ENCODE peak calls at places on chromosomes 2 and 18, in five cellular contexts. One of them, this sample, is unnamed.

GRCh38 chr18:44803019-44803650 is 122.4 kb downstream of the SETBP1 start:
- DNase-seq in stomach: peak
- DNase-seq in transverse colon: peak
- DNase-seq in HCT116: no peak
- DNase-seq in SK-N-SH: no peak
- DNase-seq in this sample: no peak

GRCh38 chr2:227280895-227281294 is 44.2 kb upstream of the MFF start:
- DNase-seq in stomach: no peak
- DNase-seq in transverse colon: no peak
- DNase-seq in HCT116: no peak
- DNase-seq in SK-N-SH: no peak
- DNase-seq in this sample: no peak

GRCh38 chr2:139369423-139370409 is 589.5 kb upstream of the NXPH2 start:
- DNase-seq in stomach: no peak
- DNase-seq in transverse colon: no peak
- DNase-seq in HCT116: no peak
- DNase-seq in SK-N-SH: no peak
- DNase-seq in this sample: no peak

GRCh38 chr2:64359892-64360657 is 93.9 kb upstream of the LGALSL start:
- DNase-seq in stomach: peak
- DNase-seq in transverse colon: peak
- DNase-seq in HCT116: peak
- DNase-seq in SK-N-SH: no peak
- DNase-seq in this sample: peak

GRCh38 chr18:41881285-41881684 is 73.7 kb upstream of the PIK3C3 start:
- DNase-seq in stomach: no peak
- DNase-seq in transverse colon: no peak
- DNase-seq in HCT116: no peak
- DNase-seq in SK-N-SH: no peak
- DNase-seq in this sample: no peak

GRCh38 chr18:67260841-67261240 is 255.7 kb downstream of the DSEL start:
- DNase-seq in stomach: no peak
- DNase-seq in transverse colon: no peak
- DNase-seq in HCT116: no peak
- DNase-seq in SK-N-SH: no peak
- DNase-seq in this sample: no peak

GRCh38 chr2:101327863-101328394 is 19.4 kb upstream of the RNF149 start:
- DNase-seq in stomach: peak
- DNase-seq in transverse colon: peak
- DNase-seq in HCT116: peak
- DNase-seq in SK-N-SH: no peak
- DNase-seq in this sample: no peak

GRCh38 chr18:46421973-46422551 is 235.0 kb downstream of the LOXHD1 start:
- DNase-seq in stomach: no peak
- DNase-seq in transverse colon: no peak
- DNase-seq in HCT116: no peak
- DNase-seq in SK-N-SH: no peak
- DNase-seq in this sample: no peak

GRCh38 chr2:189306441-189307006 is 127.0 kb upstream of the COL5A2 start:
- DNase-seq in stomach: no peak
- DNase-seq in transverse colon: no peak
- DNase-seq in HCT116: no peak
- DNase-seq in SK-N-SH: no peak
- DNase-seq in this sample: no peak

GRCh38 chr2:75609937-75610508 is 36.6 kb upstream of the MRPL19 start:
- DNase-seq in stomach: no peak
- DNase-seq in transverse colon: no peak
- DNase-seq in HCT116: no peak
- DNase-seq in SK-N-SH: no peak
- DNase-seq in this sample: no peak

GRCh38 chr2:75607988-75608683 is 38.4 kb upstream of the MRPL19 start:
- DNase-seq in stomach: no peak
- DNase-seq in transverse colon: no peak
- DNase-seq in HCT116: no peak
- DNase-seq in SK-N-SH: no peak
- DNase-seq in this sample: no peak

GRCh38 chr2:75609334-75609689 is 37.3 kb upstream of the MRPL19 start:
- DNase-seq in stomach: no peak
- DNase-seq in transverse colon: no peak
- DNase-seq in HCT116: no peak
- DNase-seq in SK-N-SH: no peak
- DNase-seq in this sample: no peak

GRCh38 chr2:75606851-75607798 is 39.5 kb upstream of the MRPL19 start:
- DNase-seq in stomach: no peak
- DNase-seq in transverse colon: no peak
- DNase-seq in HCT116: no peak
- DNase-seq in SK-N-SH: no peak
- DNase-seq in this sample: no peak

DNA sequence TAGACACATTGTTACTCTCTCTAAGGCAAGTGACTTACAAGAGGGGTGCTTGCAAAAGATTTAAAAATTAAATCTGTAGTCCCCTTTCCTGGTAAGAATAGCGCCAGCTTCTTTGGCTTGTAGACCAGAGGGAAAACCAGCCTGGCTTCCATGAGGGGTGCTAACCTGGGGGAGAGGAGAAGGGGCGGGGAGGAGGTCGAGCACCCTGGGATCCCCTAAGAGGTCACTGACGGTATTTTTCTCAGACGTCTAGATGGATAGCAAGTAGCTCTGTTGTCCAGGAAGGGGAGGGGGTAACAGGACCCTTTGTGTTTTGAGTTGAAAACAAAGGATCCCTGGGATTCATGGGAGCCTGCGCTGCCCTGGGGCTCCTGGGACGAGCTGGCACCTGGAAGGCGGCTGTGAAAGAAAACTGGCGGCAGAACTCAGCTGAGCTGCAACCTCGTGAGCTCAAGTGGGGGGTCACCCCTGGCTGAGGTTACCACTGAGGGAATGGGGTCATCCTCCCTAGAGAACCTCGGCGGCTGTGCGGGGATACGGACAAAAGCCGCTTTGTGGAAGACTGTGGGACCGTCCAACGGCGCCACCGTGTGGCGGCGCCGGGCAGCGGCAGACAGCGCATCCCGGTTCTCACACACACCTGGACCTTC is 37.8 kb upstream of the MRPL19 start:
- DNase-seq in stomach: peak
- DNase-seq in transverse colon: peak
- DNase-seq in HCT116: peak
- DNase-seq in SK-N-SH: peak
- DNase-seq in this sample: peak
- TF ChIP-seq POLR2AphosphoS5 in stomach: no peak
- TF ChIP-seq POLR2AphosphoS5 in transverse colon: no peak
- TF ChIP-seq POLR2AphosphoS5 in HCT116: no peak
- TF ChIP-seq POLR2AphosphoS5 in SK-N-SH: no peak
- TF ChIP-seq POLR2AphosphoS5 in this sample: no peak

DNA sequence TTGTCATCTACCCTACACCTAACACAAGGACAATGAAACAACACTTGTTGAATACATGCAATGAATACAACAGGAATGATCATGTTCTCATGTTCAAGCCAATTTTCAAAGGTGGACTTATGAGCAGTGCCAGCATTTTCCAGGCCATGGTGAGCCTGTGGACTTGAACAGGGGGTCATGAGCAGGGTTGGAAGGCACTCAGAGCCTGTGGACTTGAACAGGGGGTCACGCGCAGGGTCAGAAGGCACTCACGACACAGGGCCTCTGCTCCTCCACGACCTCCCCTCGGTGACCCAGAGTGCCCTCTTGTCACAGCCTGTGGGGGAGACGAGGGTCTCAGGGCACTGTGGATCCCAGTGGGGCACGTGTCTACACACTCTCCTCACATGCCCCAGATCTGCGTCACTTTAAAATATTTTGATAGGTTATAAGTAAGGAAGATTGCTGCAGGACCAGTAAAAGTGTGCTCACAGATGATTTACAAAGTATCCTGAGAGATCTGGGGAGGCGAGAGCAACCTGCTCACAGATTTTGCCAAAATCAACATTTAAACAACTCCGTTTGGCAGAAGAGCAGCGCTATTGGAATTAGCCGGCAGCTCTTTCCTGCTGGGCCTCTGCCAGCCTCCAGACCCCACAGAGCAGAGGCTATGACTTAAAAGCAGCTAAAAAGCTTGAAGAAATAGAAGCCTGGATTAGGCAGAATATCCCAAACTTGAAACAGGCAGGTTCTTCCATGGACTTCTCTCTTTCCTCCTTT is 121.9 kb downstream of the TMEM18 start:
- DNase-seq in stomach: peak
- DNase-seq in transverse colon: no peak
- DNase-seq in HCT116: no peak
- DNase-seq in SK-N-SH: peak
- DNase-seq in this sample: no peak
- H3K27ac ChIP-seq in stomach: no peak
- H3K27ac ChIP-seq in transverse colon: no peak
- H3K27ac ChIP-seq in HCT116: no peak
- H3K27ac ChIP-seq in SK-N-SH: no peak
- H3K27ac ChIP-seq in this sample: no peak

DNA sequence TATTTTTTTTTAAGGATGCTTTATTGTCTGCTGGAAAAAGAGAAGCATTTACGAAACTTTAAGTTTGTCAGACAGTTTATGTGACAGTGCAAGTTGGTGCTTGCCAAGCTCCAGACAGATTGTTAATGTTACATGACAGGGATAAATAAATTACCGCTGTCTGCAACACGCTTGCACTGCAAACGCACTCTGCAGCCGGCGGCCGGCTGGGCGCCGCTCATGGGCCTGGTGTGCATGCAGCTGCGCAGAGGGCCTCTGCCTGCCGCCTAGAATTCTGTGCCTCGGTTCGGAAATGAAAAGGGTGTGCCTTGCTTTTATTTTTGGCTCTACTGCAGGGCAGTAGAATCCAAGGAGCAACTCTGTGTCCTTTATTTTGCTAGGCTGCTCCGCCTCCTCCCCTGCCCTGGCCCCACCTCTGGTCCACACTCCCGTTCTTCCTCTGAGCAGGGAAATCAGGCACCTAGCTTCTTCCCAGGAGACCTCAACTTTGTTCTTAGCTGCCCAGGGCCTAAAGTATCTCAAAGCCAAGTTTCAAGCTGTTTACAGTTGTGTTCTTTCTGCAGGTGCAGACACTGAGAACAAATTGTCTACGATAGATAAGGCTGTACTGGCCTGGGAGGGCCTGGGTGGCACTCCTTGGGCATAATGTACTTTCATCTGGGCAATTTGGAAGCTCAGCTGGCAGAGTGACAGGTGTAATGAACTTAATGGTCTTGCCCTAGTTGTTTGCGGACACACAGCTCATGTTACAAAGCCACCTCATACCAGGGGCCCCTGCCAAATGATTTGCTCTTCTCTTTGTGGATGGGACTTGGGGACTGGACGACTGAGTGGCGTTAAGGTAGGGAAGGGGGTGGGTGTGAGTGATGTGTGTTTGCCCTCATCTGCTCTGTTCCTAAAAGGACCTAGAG is 4.1 kb downstream of the LDLRAD4 start:
- DNase-seq in stomach: peak
- DNase-seq in transverse colon: peak
- DNase-seq in HCT116: no peak
- DNase-seq in SK-N-SH: peak
- DNase-seq in this sample: no peak
- TF ChIP-seq POLR2AphosphoS5 in stomach: peak
- TF ChIP-seq POLR2AphosphoS5 in transverse colon: peak
- TF ChIP-seq POLR2AphosphoS5 in HCT116: no peak
- TF ChIP-seq POLR2AphosphoS5 in SK-N-SH: no peak
- TF ChIP-seq POLR2AphosphoS5 in this sample: no peak

DNA sequence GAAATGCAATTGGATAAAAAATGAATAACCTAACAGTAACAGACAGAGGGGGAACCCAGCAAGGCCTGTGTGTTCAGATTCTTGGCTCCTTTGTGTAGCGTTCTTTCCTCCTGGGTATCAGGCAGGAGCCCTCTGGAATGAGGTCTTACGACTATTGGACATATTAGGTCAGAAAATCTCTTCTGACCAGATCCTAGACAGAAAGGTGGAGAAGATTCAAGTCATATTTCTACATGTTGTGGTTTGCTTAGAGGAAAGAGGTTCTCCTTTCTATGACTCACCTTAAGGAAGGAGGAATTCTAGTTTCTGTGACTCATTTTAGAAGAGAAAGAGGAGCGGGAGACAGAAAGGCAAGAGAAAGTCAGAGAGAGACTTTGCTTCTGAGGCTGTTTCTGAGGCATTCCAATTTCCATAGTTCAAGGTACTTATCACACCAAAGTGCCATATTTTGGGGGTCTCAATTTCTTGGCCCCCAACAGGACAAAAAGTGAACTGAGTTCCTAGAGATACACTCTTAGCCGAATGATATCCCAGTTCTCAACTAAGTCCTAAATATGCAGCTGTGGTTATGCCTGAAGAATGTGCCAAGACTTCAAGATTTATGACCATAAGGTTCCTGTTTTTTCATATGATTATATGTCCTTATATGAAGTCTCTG is 618.6 kb downstream of the ZEB2 start:
- DNase-seq in stomach: no peak
- DNase-seq in transverse colon: no peak
- DNase-seq in HCT116: peak
- DNase-seq in SK-N-SH: no peak
- DNase-seq in this sample: no peak
- H3K27ac ChIP-seq in stomach: no peak
- H3K27ac ChIP-seq in transverse colon: no peak
- H3K27ac ChIP-seq in HCT116: no peak
- H3K27ac ChIP-seq in SK-N-SH: peak
- H3K27ac ChIP-seq in this sample: no peak

DNA sequence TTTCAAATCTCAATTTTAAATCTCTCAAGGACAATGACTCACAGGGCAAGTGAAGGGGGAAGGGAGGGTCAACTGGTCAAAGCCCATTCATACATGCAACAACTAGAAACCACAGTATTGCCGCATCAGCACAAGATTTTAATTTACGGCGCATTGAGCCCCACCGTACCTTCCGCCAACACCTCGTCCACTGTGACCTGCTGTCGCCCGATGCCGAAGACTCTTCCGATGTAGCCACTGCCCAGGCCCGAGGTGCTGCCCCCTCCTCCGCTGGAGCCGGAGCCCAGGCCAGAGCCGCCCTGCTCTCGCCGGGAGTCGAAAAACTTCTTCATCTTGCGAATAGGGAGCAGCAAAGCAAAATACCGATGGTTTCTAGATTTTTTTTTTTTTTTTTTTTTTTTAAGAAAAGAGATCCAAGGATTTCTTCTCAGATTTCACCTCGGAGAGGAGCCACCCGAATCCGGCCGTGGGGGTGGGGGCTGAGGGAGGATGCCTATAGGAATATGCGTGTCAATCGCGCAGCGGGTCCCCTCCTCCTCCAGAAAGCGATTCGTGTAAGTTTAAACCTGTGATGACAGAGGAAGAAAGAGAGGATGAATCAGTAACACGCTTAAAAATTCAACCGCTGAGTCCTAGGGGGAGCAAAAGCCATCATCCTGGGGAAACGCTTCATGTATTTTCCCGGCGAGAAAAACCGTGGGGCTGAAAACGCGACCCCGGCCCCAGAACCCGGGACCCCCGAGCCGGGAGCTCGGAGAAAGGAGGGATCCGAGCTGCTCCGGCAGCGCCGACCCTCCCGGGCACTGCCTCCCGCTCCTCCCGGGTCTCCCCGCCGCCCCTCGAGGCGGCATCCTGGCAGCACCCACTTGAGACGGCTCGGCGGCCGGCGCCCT is 584 bp downstream of the AAK1 start:
- DNase-seq in stomach: no peak
- DNase-seq in transverse colon: peak
- DNase-seq in HCT116: no peak
- DNase-seq in SK-N-SH: peak
- DNase-seq in this sample: peak
- TF ChIP-seq POLR2AphosphoS5 in stomach: peak
- TF ChIP-seq POLR2AphosphoS5 in transverse colon: peak
- TF ChIP-seq POLR2AphosphoS5 in HCT116: no peak
- TF ChIP-seq POLR2AphosphoS5 in SK-N-SH: no peak
- TF ChIP-seq POLR2AphosphoS5 in this sample: no peak

GRCh38 chr2:237431372-237431771 is 17.4 kb upstream of the COL6A3 start:
- DNase-seq in stomach: no peak
- DNase-seq in transverse colon: no peak
- DNase-seq in HCT116: no peak
- DNase-seq in SK-N-SH: no peak
- DNase-seq in this sample: no peak
- H3K27ac ChIP-seq in stomach: no peak
- H3K27ac ChIP-seq in transverse colon: no peak
- H3K27ac ChIP-seq in HCT116: no peak
- H3K27ac ChIP-seq in SK-N-SH: peak
- H3K27ac ChIP-seq in this sample: no peak

This sample was measured in Panc1.